ENCODE peak calls at places on chromosomes 4 and X, in four cellular contexts. A is body of pancreas, T is HepG2, Z is breast epithelium. M is an unnamed sample.

GRCh38 chrX:17812763-17813162 is 48.3 kb downstream of the RAI2 start:
- DNase-seq in A (no peak), T (no peak), Z (no peak), M (no peak)

GRCh38 chr4:3366893-3367775 is 74.3 kb downstream of the RGS12 start:
- DNase-seq in A (no peak), T (no peak), Z (no peak), M (no peak)

GRCh38 chrX:17689971-17690409 is 47.3 kb upstream of the SCML1 start:
- DNase-seq in A (peak), T (peak), Z (no peak), M (no peak)

GRCh38 chr4:173424899-173425805 is 26.2 kb upstream of the SCRG1 start:
- DNase-seq in A (no peak), T (no peak), Z (no peak), M (no peak)

GRCh38 chrX:20244936-20245335 is 21.8 kb downstream of the RPS6KA3 start:
- DNase-seq in A (peak), T (no peak), Z (no peak), M (no peak)

GRCh38 chr4:538542-539142 is 37.5 kb downstream of the TMEM271 start:
- DNase-seq in A (no peak), T (no peak), Z (no peak), M (no peak)

GRCh38 chrX:12802741-12803140 is 11.5 kb downstream of the PRPS2 start:
- DNase-seq in A (no peak), T (no peak), Z (no peak), M (no peak)

GRCh38 chr4:19776929-19777328 is 474.8 kb upstream of the SLIT2 start:
- DNase-seq in A (no peak), T (no peak), Z (no peak), M (no peak)

GRCh38 chr4:18052158-18052557 is 30.6 kb upstream of the LCORL start:
- DNase-seq in A (no peak), T (no peak), Z (no peak), M (no peak)

GRCh38 chr4:157824006-157824405 is 348.8 kb downstream of the GASK1B start:
- DNase-seq in A (no peak), T (no peak), Z (no peak), M (no peak)

GRCh38 chr4:88062311-88062710 is 54.9 kb downstream of the PKD2 start:
- DNase-seq in A (no peak), T (no peak), Z (no peak), M (no peak)

GRCh38 chrX:20829665-20830481 is 544.3 kb upstream of the CNKSR2 start:
- DNase-seq in A (no peak), T (no peak), Z (no peak), M (no peak)

GRCh38 chr4:165454426-165454825 is 75.6 kb downstream of the CPE start:
- DNase-seq in A (no peak), T (peak), Z (no peak), M (no peak)

GRCh38 chr4:109816082-109816442 is 500 bp downstream of the GAR1 start:
- DNase-seq in A (no peak), T (no peak), Z (no peak), M (no peak)

GRCh38 chr4:155392486-155393184 is 15.9 kb upstream of the MAP9 start:
- DNase-seq in A (no peak), T (peak), Z (no peak), M (no peak)

GRCh38 chr4:113732923-113733527 is 28.5 kb downstream of the CAMK2D start:
- DNase-seq in A (no peak), T (no peak), Z (no peak), M (no peak)

GRCh38 chr4:81913427-81913878 is 441.7 kb upstream of the RASGEF1B start:
- DNase-seq in A (peak), T (peak), Z (no peak), M (no peak)

GRCh38 chr4:117137143-117137542 is 51.8 kb upstream of the TRAM1L1 start:
- DNase-seq in A (no peak), T (no peak), Z (no peak), M (no peak)

GRCh38 chr4:141155586-141155985 is 22.3 kb upstream of the RNF150 start:
- DNase-seq in A (no peak), T (no peak), Z (no peak), M (no peak)

GRCh38 chr4:3039706-3040366 is 34.5 kb downstream of the HTT-AS start:
- DNase-seq in A (no peak), T (no peak), Z (no peak), M (no peak)

GRCh38 chrX:120671963-120672362 is 42.1 kb upstream of the C1GALT1C1 start:
- DNase-seq in A (no peak), T (no peak), Z (no peak), M (no peak)

GRCh38 chrX:107747596-107748161 is 27.9 kb downstream of the TSC22D3 start:
- DNase-seq in A (no peak), T (no peak), Z (no peak), M (no peak)

GRCh38 chrX:48937065-48937907 is 18.5 kb upstream of the PIM2 start:
- DNase-seq in A (peak), T (no peak), Z (peak), M (peak)

GRCh38 chr4:65069177-65069576 is 601.1 kb downstream of the EPHA5 start:
- DNase-seq in A (no peak), T (no peak), Z (no peak), M (no peak)

GRCh38 chr4:83010111-83010521 is 507 bp downstream of the LIN54 start:
- DNase-seq in A (no peak), T (no peak), Z (no peak), M (no peak)

GRCh38 chrX:21907250-21907649 is 33.3 kb upstream of the SMS start:
- DNase-seq in A (no peak), T (no peak), Z (no peak), M (no peak)

GRCh38 chrX:6021316-6022091 is 207.2 kb downstream of the NLGN4X start:
- DNase-seq in A (peak), T (peak), Z (no peak), M (no peak)

GRCh38 chr4:151439320-151439719 is 30.3 kb downstream of the FHIP1A start:
- DNase-seq in A (no peak), T (no peak), Z (no peak), M (no peak)
- H3K27ac ChIP-seq in A (no peak), T (no peak), Z (no peak), M (no peak)

GRCh38 chr4:37977471-37978452 is 17.6 kb downstream of the PTTG2 start:
- DNase-seq in A (peak), T (peak), Z (peak), M (peak)
- TF ChIP-seq POLR2A in A (peak), T (no peak), Z (no peak), M (no peak)

DNA sequence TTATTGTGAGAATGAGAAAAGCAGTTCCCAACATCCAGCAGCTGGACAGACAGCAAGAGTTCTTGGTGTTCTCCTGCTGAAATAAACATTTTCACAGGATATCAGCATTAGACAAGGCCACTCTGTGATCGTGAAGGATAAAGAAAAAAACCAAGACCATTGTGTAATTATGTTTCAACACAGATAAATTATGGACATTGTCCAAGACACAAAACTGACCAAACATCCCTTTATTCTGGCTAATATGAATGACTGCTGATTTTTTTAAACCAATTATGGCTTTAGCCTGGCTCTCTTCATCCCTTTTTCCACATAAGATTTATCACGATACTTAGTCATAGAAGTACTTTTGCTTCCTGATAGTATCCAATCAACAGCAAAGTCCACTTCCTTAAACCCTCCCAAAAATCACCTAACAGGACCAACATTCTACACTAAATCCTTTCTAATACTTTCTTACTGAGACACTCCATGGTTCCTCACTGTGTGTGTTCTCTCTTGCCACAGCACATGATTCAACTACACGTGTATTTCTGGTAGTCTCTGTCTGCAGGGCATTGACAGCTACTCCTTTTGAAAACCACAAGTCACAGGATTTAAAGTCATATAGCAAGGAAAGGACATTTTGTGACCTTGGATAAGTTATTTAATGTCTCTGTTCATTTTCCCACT is 137.0 kb upstream of the PGRMC2 start:
- DNase-seq in A (no peak), T (no peak), Z (no peak), M (no peak)
- H3K27ac ChIP-seq in A (no peak), T (no peak), Z (no peak), M (no peak)

GRCh38 chrX:11135483-11136185 is 24.5 kb downstream of the HCCS start:
- DNase-seq in A (no peak), T (no peak), Z (no peak), M (no peak)
- TF ChIP-seq POLR2A in A (no peak), T (no peak), Z (no peak), M (no peak)

DNA sequence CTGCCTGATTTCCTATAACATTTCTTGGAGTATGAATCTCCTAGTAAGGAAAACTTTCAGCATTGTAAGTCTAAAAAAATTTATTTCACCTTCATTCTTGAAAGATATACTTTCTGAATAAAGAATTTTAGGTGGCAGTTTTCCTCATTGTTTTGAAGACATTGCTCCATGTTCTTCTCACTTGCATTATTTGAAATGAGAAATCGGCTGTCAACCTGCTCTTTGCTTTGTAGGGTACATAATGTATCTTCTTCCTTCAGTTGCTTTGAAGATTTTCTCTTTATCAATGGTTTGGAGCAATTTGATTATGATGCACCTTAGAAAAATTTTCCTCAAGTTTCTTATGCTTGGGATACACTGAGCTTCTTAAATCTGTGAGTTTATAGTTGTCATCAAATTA is 120.3 kb downstream of the EVC2 start:
- DNase-seq in A (no peak), T (no peak), Z (no peak), M (no peak)
- H3K27ac ChIP-seq in A (no peak), T (no peak), Z (no peak), M (no peak)

DNA sequence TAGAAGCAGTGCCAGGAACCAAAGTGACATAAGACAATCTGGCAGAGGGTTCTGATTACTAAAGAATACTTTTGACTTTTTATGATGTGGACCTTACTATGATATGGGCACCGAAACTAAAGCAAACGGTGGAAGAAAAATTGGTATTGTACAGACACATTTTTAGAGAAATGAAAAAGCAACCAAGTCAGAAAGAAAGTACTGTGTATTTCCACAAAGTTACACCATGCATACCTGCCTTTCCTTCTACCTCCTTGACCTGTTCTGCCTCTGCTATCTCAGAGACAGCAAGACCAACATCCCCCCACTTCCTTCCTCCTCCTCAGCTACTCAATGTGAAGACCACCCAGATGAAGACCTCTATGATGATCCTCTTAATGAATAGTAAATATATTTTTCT is 88.3 kb downstream of the HUWE1 start:
- DNase-seq in A (no peak), T (no peak), Z (no peak), M (no peak)
- TF ChIP-seq POLR2A in A (no peak), T (no peak), Z (no peak), M (no peak)

GRCh38 chr4:183435803-183436202 is 8.6 kb upstream of the CDKN2AIP start:
- DNase-seq in A (no peak), T (no peak), Z (no peak), M (no peak)

GRCh38 chr4:183436417-183436816 is 8.0 kb upstream of the CDKN2AIP start:
- DNase-seq in A (no peak), T (no peak), Z (no peak), M (no peak)

GRCh38 chr4:183434264-183435045 is 10.0 kb upstream of the CDKN2AIP start:
- DNase-seq in A (no peak), T (no peak), Z (no peak), M (no peak)

GRCh38 chr4:183438458-183439113 is 5.8 kb upstream of the CDKN2AIP start:
- DNase-seq in A (peak), T (peak), Z (no peak), M (no peak)

DNA sequence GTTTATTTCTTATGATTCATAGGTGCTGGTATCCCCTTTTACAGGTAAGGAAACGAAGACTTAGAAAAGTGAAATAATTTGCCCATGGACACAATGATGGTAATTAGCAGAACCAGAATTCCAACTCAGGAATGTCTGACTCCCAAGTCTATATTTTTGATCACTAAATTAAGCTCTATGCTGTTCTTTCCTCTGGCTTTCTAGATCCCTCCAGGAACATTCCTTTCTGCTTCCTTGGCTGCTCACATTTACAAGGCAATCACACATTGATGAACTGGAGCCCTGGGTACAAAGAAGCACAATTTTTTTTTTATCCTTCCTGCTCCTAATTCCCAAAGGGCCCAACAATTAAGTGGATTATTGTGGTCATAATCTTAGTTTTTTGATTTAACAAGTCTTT is 7.0 kb upstream of the CDKN2AIP start:
- DNase-seq in A (no peak), T (no peak), Z (no peak), M (no peak)
- H3K27ac ChIP-seq in A (no peak), T (no peak), Z (no peak), M (no peak)